ENCODE peak calls at places on chromosomes 11 and 22, in four cellular contexts. P is lung, O is tibial nerve, U is cardiac fibroblast. K is an unnamed sample.

GRCh38 chr11:46338988-46339666 is 8.1 kb upstream of the DGKZ start:
- DNase-seq in P (no peak), O (no peak), U (no peak), K (no peak)

GRCh38 chr11:19039409-19039808 is 21.1 kb downstream of the MRGPRX2 start:
- DNase-seq in P (no peak), O (no peak), U (no peak), K (no peak)

GRCh38 chr22:32469799-32470212 is 4.8 kb upstream of the FBXO7 start:
- DNase-seq in P (no peak), O (no peak), U (peak; percentile 76), K (no peak)

GRCh38 chr11:119363874-119364590 is 17.5 kb downstream of the USP2 start:
- DNase-seq in P (no peak), O (no peak), U (no peak), K (peak; percentile 63)

GRCh38 chr11:77198440-77198849 is 70.4 kb downstream of the MYO7A start:
- DNase-seq in P (no peak), O (no peak), U (peak; percentile 9), K (peak; percentile 13)

GRCh38 chr11:124174001-124174400 is 9.1 kb upstream of the OR10D3 start:
- DNase-seq in P (no peak), O (no peak), U (peak; percentile 93), K (no peak)

GRCh38 chr22:43828711-43829447 is 16.8 kb upstream of the EFCAB6 start:
- DNase-seq in P (peak; percentile 60), O (peak; percentile 69), U (peak; percentile 66), K (no peak)

GRCh38 chr11:117950999-117951961 is 22.1 kb upstream of the TMPRSS13 start:
- DNase-seq in P (peak; percentile 26), O (no peak), U (no peak), K (peak; percentile 47)

GRCh38 chr11:70415176-70415575 is 16.8 kb downstream of the CTTN start:
- DNase-seq in P (no peak), O (peak; percentile 12), U (peak; percentile 89), K (no peak)

GRCh38 chr11:116193321-116194114 is 579.3 kb downstream of the BUD13 start:
- DNase-seq in P (peak; percentile 84), O (no peak), U (peak; percentile 18), K (no peak)

GRCh38 chr11:60953781-60954180 is 1.8 kb upstream of the SLC15A3 start:
- DNase-seq in P (no peak), O (no peak), U (peak; percentile 86), K (no peak)

GRCh38 chr11:32421992-32422391 is 13.3 kb downstream of the WT1 start:
- DNase-seq in P (no peak), O (no peak), U (peak; percentile 23), K (no peak)

GRCh38 chr11:13160302-13160701 is 117.3 kb upstream of the BMAL1 start:
- DNase-seq in P (no peak), O (no peak), U (no peak), K (no peak)

GRCh38 chr22:50525991-50526848 is 822 bp upstream of the SCO2 start:
- DNase-seq in P (peak; percentile 84), O (peak; percentile 48), U (peak; percentile 77), K (peak; percentile 88)

GRCh38 chr22:21778705-21779363 is 43.2 kb upstream of the YPEL1 start:
- DNase-seq in P (no peak), O (no peak), U (peak; percentile 68), K (no peak)

GRCh38 chr11:12119502-12119901 is 9.1 kb downstream of the MICAL2 start:
- DNase-seq in P (no peak), O (no peak), U (no peak), K (no peak)

GRCh38 chr22:29328566-29329500 is 13.3 kb upstream of the RASL10A start:
- DNase-seq in P (no peak), O (no peak), U (no peak), K (no peak)

GRCh38 chr11:121067026-121067425 is 34.0 kb upstream of the TECTA start:
- DNase-seq in P (no peak), O (no peak), U (no peak), K (no peak)

GRCh38 chr11:96357794-96358193 is 14.8 kb upstream of the MAML2 start:
- DNase-seq in P (no peak), O (no peak), U (no peak), K (no peak)

GRCh38 chr11:102448869-102449224 is 3.7 kb downstream of the TMEM123 start:
- DNase-seq in P (no peak), O (no peak), U (no peak), K (no peak)

GRCh38 chr11:130096823-130097222 is 27.1 kb downstream of the APLP2 start:
- DNase-seq in P (no peak), O (no peak), U (no peak), K (no peak)

GRCh38 chr11:3856856-3857553 is 1.5 kb downstream of the STIM1 start:
- DNase-seq in P (no peak), O (no peak), U (no peak), K (no peak)

GRCh38 chr11:68912254-68912653 is 8.6 kb downstream of the IGHMBP2 start:
- DNase-seq in P (no peak), O (no peak), U (peak; percentile 49), K (no peak)

GRCh38 chr22:37953062-37953436 is 352 bp downstream of the C22orf23 start:
- DNase-seq in P (no peak), O (peak; percentile 22), U (no peak), K (no peak)

GRCh38 chr22:37176464-37177061 is 11.5 kb downstream of the C1QTNF6 start:
- DNase-seq in P (no peak), O (peak; percentile 69), U (peak; percentile 77), K (no peak)

GRCh38 chr11:108112059-108112458 is 9.3 kb upstream of the ACAT1 start:
- DNase-seq in P (no peak), O (no peak), U (peak; percentile 17), K (no peak)

GRCh38 chr22:46865052-46865434 is 102.6 kb downstream of the TBC1D22A start:
- DNase-seq in P (no peak), O (no peak), U (no peak), K (no peak)

GRCh38 chr22:46865642-46866041 is 103.2 kb downstream of the TBC1D22A start:
- DNase-seq in P (no peak), O (no peak), U (no peak), K (no peak)

GRCh38 chr22:46862418-46863324 is 100.2 kb downstream of the TBC1D22A start:
- DNase-seq in P (no peak), O (no peak), U (no peak), K (no peak)

GRCh38 chr22:46863794-46864193 is 101.3 kb downstream of the TBC1D22A start:
- DNase-seq in P (no peak), O (no peak), U (no peak), K (no peak)

DNA sequence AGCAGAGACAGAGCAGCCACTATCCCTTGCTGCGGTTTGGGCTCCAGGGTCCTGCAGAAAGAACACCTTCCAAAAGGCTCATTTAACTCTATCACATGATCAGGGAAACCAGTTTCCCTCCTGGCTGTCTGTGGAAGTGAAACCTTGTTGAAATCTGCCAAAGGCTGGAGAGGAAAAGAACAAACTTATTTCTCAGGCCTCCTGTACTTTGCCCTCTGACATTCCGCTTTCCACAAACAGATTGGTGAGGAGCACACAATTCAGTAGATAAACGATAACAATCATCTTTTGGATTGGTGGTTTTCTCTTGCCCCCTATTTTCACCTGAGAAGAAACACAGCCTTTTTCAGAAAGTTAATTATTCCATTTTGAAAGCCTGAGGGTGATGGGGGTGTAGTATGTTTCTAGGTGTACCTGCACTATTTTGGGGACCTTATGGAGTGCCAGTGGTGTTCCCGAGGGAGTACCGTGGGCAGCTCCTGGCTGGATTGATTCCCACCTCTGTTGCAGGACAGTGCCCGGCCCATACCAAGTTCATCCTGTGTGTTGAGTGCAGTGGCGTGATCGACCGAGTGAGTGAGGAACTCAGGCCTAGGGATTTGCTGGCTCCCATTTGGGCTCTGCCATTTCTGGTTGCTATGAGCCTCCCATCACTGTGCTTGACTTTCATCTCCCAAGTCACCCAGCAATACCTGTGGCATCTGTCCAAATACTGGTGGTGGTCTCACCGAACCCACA is 102.0 kb downstream of the TBC1D22A start:
- DNase-seq in P (no peak), O (no peak), U (no peak), K (no peak)
- TF ChIP-seq CTCF in P (no peak), O (no peak), U (no peak), K (no peak)

GRCh38 chr22:47553436-47553835 is 791.0 kb downstream of the TBC1D22A start:
- DNase-seq in P (no peak), O (no peak), U (no peak), K (no peak)

GRCh38 chr22:47558828-47559700 is 796.6 kb downstream of the TBC1D22A start:
- DNase-seq in P (no peak), O (no peak), U (no peak), K (no peak)

GRCh38 chr22:47552024-47552423 is 789.6 kb downstream of the TBC1D22A start:
- DNase-seq in P (no peak), O (no peak), U (no peak), K (no peak)

GRCh38 chr22:47552541-47553205 is 790.2 kb downstream of the TBC1D22A start:
- DNase-seq in P (no peak), O (no peak), U (no peak), K (no peak)

GRCh38 chr22:47556473-47556872 is 794.0 kb downstream of the TBC1D22A start:
- DNase-seq in P (no peak), O (no peak), U (no peak), K (no peak)
- TF ChIP-seq CTCF in P (no peak), O (no peak), U (no peak), K (no peak)

GRCh38 chr11:9150944-9151343 is 59.5 kb upstream of the SCUBE2 start:
- DNase-seq in P (no peak), O (no peak), U (peak; percentile 72), K (no peak)

GRCh38 chr11:9150501-9150900 is 59.1 kb upstream of the SCUBE2 start:
- DNase-seq in P (no peak), O (no peak), U (peak; percentile 96), K (no peak)

GRCh38 chr11:9153651-9154050 is 62.3 kb upstream of the SCUBE2 start:
- DNase-seq in P (no peak), O (no peak), U (no peak), K (no peak)

GRCh38 chr11:9148727-9149126 is 57.3 kb upstream of the SCUBE2 start:
- DNase-seq in P (no peak), O (no peak), U (no peak), K (no peak)

GRCh38 chr11:9151631-9152030 is 60.2 kb upstream of the SCUBE2 start:
- DNase-seq in P (no peak), O (no peak), U (no peak), K (no peak)
- TF ChIP-seq CTCF in P (no peak), O (no peak), U (no peak), K (no peak)

GRCh38 chr11:17547932-17548331 is 873 bp downstream of the OTOG start:
- DNase-seq in P (no peak), O (no peak), U (no peak), K (no peak)

GRCh38 chr11:17550455-17551346 is 3.6 kb downstream of the OTOG start:
- DNase-seq in P (no peak), O (no peak), U (no peak), K (no peak)

GRCh38 chr11:17547051-17547577 is at the start of gene OTOG:
- DNase-seq in P (no peak), O (no peak), U (peak; percentile 25), K (no peak)

GRCh38 chr11:17546240-17546639 is 819 bp upstream of the OTOG start:
- DNase-seq in P (no peak), O (no peak), U (no peak), K (no peak)

DNA sequence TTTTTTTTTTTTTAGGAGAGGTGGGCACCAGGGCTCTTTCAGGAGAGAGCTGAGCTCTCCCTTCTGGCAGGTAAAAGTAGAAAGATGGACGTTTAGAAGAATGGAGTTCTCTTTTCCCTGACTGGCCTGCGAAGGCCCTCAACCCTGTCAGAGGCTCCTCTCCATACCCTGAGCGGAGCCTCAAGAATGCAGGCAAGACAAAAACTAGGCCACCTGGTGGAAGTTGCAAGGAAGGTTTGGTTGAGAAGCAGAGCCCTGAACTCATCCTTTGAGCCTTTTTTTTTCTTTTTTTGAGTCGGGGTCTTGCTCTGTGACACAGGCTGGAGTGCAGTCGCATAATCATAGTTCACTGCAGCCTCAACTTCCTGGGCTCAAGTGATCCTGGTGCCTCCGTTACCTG is 1.4 kb downstream of the OTOG start:
- DNase-seq in P (no peak), O (no peak), U (no peak), K (no peak)
- TF ChIP-seq CTCF in P (no peak), O (no peak), U (no peak), K (no peak)